ENCODE peak calls at places on chromosome 4, in five cellular contexts. T, S, P, K and B are unnamed samples.
A peak's percentile ranks its signal among the peaks of the same experiment; 100 is the strongest.

GRCh38 chr4:89712141-89712540 is 124.8 kb downstream of the SNCA start:
- DNase-seq in K (no peak), S (no peak), P (no peak), T (no peak), B (no peak)

GRCh38 chr4:157804986-157805385 is 367.8 kb downstream of the GASK1B start:
- DNase-seq in P (no peak), K (no peak), S (no peak), T (peak; percentile 34), B (peak; percentile 8)

GRCh38 chr4:184103755-184104367 is 113.8 kb downstream of the ENPP6 start:
- DNase-seq in K (no peak), T (no peak), S (peak; percentile 38), P (no peak), B (no peak)

GRCh38 chr4:130359537-130359936 is 1263.6 kb downstream of the C4orf33 start:
- DNase-seq in T (peak; percentile 1), S (peak; percentile 6), P (no peak), K (no peak), B (no peak)

GRCh38 chr4:128347175-128347868 is 59.7 kb upstream of the PGRMC2 start:
- DNase-seq in T (no peak), S (no peak), P (no peak), K (no peak), B (no peak)

GRCh38 chr4:87882321-87882720 is 49.6 kb downstream of the MEPE start:
- DNase-seq in P (no peak), T (no peak), S (no peak), K (no peak), B (no peak)

GRCh38 chr4:1225272-1226166 is 23.4 kb downstream of the CTBP1 start:
- DNase-seq in S (no peak), P (no peak), K (no peak), T (no peak), B (no peak)

GRCh38 chr4:68175562-68176155 is 46.0 kb upstream of the TMPRSS11F start:
- DNase-seq in P (no peak), S (peak; percentile 28), T (peak; percentile 44), K (peak; percentile 20), B (peak; percentile 53)

GRCh38 chr4:7367894-7368293 is 66.8 kb downstream of the PSAPL1 start:
- DNase-seq in P (no peak), S (no peak), K (no peak), T (no peak), B (no peak)

GRCh38 chr4:78414116-78414515 is 137.5 kb upstream of the ANXA3 start:
- DNase-seq in K (no peak), S (no peak), T (no peak), P (no peak), B (no peak)

GRCh38 chr4:61540944-61541343 is 340.8 kb downstream of the ADGRL3 start:
- DNase-seq in S (no peak), P (no peak), K (no peak), T (peak; percentile 66), B (peak; percentile 26)

GRCh38 chr4:67980512-67980911 is 17.2 kb upstream of the TMPRSS11A start:
- DNase-seq in T (no peak), P (no peak), S (no peak), K (no peak), B (no peak)

GRCh38 chr4:1243451-1244080 is 5.4 kb downstream of the CTBP1 start:
- DNase-seq in K (no peak), P (no peak), T (no peak), S (no peak), B (no peak)

GRCh38 chr4:73751830-73752229 is 11.5 kb downstream of the CXCL8 start:
- DNase-seq in T (no peak), S (no peak), K (no peak), P (no peak), B (no peak)

GRCh38 chr4:101851671-101852070 is 61.1 kb downstream of the BANK1 start:
- DNase-seq in K (no peak), S (no peak), T (no peak), P (no peak), B (no peak)

GRCh38 chr4:51997647-51998046 is 22.5 kb downstream of the LRRC66 start:
- DNase-seq in K (no peak), S (no peak), T (no peak), P (no peak), B (no peak)

GRCh38 chr4:11743961-11744360 is 315.3 kb upstream of the HS3ST1 start:
- DNase-seq in K (no peak), P (no peak), T (no peak), S (no peak), B (no peak)

GRCh38 chr4:148737071-148737470 is 294.9 kb upstream of the NR3C2 start:
- DNase-seq in K (no peak), T (no peak), P (no peak), S (no peak), B (no peak)
- TF ChIP-seq SUZ12 in K (no peak), T (no peak), P (no peak), S (no peak), B (no peak)

GRCh38 chr4:151443777-151444176 is 34.8 kb downstream of the FHIP1A start:
- DNase-seq in K (no peak), S (no peak), P (no peak), T (no peak), B (no peak)

GRCh38 chr4:151442002-151442401 is 33.0 kb downstream of the FHIP1A start:
- DNase-seq in T (no peak), K (no peak), S (no peak), P (no peak), B (no peak)

GRCh38 chr4:151443247-151443646 is 34.3 kb downstream of the FHIP1A start:
- DNase-seq in S (peak; percentile 1), P (no peak), T (peak; percentile 7), K (no peak), B (no peak)

DNA sequence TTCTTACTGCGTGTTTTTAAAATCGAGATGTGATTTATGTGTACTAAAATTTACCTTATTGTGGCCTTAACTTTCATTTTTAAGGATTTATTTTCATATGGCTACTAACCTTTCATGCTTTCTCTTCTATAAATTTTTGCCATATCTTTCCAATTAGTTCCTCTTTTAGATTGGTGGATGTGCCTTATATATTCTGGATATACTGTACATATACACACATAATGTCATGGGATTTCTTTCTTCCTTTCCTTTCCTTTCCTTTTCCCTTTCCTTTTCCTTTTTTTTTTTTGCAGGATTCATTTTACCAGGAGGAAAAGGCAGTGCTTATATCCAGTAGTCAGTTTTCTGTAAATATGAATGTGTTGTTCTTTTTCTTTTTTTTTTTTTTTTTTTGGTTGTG is 37.2 kb downstream of the FHIP1A start:
- DNase-seq in P (no peak), K (no peak), S (no peak), T (no peak), B (no peak)
- TF ChIP-seq SUZ12 in P (no peak), K (no peak), S (no peak), T (no peak), B (no peak)

GRCh38 chr4:40070387-40070786 is 13.7 kb downstream of the N4BP2 start:
- DNase-seq in S (no peak), K (no peak), T (no peak), P (no peak), B (no peak)
- TF ChIP-seq SUZ12 in S (no peak), K (no peak), T (no peak), P (no peak), B (no peak)

GRCh38 chr4:127244515-127244914 is 388.2 kb upstream of the INTU start:
- DNase-seq in S (no peak), K (no peak), P (no peak), T (no peak), B (no peak)

GRCh38 chr4:127236875-127237274 is 395.9 kb upstream of the INTU start:
- DNase-seq in T (no peak), K (no peak), S (no peak), P (no peak), B (no peak)

GRCh38 chr4:127240721-127241120 is 392.0 kb upstream of the INTU start:
- DNase-seq in S (no peak), P (no peak), K (no peak), T (no peak), B (no peak)

GRCh38 chr4:127239902-127240575 is 392.7 kb upstream of the INTU start:
- DNase-seq in P (no peak), S (no peak), T (no peak), K (no peak), B (no peak)
- TF ChIP-seq SUZ12 in P (no peak), S (no peak), T (no peak), K (no peak), B (no peak)

DNA sequence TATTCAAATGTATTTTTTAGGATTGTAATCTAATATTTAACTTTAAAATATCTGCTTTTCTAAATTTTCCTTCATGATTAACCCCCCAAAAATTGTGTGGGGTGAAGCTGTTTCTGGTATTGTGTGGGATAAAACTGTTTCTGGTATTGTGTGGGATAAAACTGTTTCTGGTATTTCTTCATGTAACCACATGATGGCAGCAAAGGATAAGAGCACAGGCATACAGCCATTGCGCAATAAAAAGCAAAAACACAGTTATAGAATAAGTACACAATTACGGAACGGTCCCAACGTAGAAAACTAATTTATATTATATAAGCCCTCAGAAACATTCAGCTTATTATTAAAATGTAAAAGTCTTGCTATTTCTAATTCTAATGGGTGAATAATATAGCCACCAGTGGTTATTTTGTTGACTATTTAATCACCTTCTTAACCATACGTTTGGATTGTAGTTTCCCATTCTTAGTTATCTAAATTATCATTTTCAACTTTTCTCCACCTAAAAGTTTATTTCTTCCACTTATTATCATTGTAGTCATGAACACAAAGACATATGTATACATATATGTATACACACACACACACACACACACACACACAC is 333.9 kb upstream of the FSTL5 start:
- DNase-seq in T (peak; percentile 30), S (no peak), P (no peak), K (no peak), B (peak; percentile 38)
- TF ChIP-seq SUZ12 in T (no peak), S (no peak), P (no peak), K (no peak), B (no peak)

DNA sequence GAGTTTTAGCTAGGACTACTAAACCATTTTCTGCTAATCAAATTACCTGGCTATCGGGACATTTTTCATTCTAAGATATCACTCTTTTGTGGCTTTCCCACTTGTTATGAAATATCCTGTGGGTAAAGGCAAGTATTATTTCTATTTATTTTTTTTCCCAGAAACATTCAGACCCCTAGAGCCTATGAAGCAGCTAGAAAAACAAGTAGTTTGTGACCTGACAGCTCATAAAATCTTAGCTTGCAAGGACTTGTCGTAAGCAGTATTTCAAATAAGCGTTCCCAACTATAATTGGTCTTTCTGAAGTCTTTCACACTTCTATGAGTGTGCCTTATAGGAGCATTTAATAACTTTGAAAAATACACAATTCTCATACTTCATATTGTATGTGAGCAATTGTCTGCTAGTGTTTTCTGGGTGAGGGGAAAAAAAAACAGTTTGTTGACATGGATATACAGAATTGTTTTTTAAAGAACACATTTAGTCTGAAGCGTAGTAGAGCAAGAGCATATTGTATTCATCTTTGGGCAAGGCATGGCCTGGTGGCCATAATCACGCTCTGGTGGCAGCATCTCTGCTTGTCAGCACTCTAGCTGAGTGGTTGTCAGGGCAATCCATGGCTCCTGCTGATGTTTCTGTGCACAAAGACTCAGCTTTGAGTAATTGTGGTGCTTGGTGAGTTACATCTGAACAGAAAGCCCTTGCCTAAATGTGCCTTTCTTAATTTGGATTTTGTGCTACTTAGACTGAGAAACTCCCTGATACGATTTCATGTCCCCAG is 2.6 kb downstream of the MCUB start:
- DNase-seq in P (no peak), S (no peak), T (no peak), K (no peak), B (no peak)
- TF ChIP-seq SUZ12 in P (no peak), S (no peak), T (no peak), K (no peak), B (no peak)